ENCODE peak calls at places on chromosomes 12 and 14, in eight cellular contexts. One of them, this sample, is unnamed.
A peak's percentile ranks its signal among the peaks of the same experiment; 100 is the strongest.

GRCh38 chr12:48947727-48948126 is 9.6 kb downstream of the ARF3 start:
- DNase-seq in activated CD4-positive, alpha-beta T cell treated with anti-CD3 and anti-CD28 coated beads, Interleukin-2, amount 10 ng/mL, durations not matched to agents 24 days and 14 days: no peak
- DNase-seq in GM04503: no peak
- DNase-seq in ELF-1: peak; percentile 24
- DNase-seq in H54: no peak
- DNase-seq in AG08395: no peak
- DNase-seq in naive thymus-derived CD4-positive, alpha-beta T cell: no peak
- DNase-seq in tibial artery: no peak
- DNase-seq in this sample: no peak

GRCh38 chr12:56818629-56819028 is 55.5 kb downstream of the HSD17B6 start:
- DNase-seq in activated CD4-positive, alpha-beta T cell treated with anti-CD3 and anti-CD28 coated beads, Interleukin-2, amount 10 ng/mL, durations not matched to agents 24 days and 14 days: no peak
- DNase-seq in GM04503: no peak
- DNase-seq in ELF-1: no peak
- DNase-seq in H54: no peak
- DNase-seq in AG08395: no peak
- DNase-seq in naive thymus-derived CD4-positive, alpha-beta T cell: no peak
- DNase-seq in tibial artery: no peak
- DNase-seq in this sample: no peak

GRCh38 chr14:50014809-50015208 is 101.6 kb downstream of the VCPKMT start:
- DNase-seq in activated CD4-positive, alpha-beta T cell treated with anti-CD3 and anti-CD28 coated beads, Interleukin-2, amount 10 ng/mL, durations not matched to agents 24 days and 14 days: no peak
- DNase-seq in GM04503: no peak
- DNase-seq in ELF-1: no peak
- DNase-seq in H54: no peak
- DNase-seq in AG08395: no peak
- DNase-seq in naive thymus-derived CD4-positive, alpha-beta T cell: no peak
- DNase-seq in tibial artery: no peak
- DNase-seq in this sample: no peak

GRCh38 chr12:49943663-49943945 is 6.9 kb upstream of the AQP2 start:
- DNase-seq in activated CD4-positive, alpha-beta T cell treated with anti-CD3 and anti-CD28 coated beads, Interleukin-2, amount 10 ng/mL, durations not matched to agents 24 days and 14 days: no peak
- DNase-seq in GM04503: no peak
- DNase-seq in ELF-1: no peak
- DNase-seq in H54: no peak
- DNase-seq in AG08395: no peak
- DNase-seq in naive thymus-derived CD4-positive, alpha-beta T cell: no peak
- DNase-seq in tibial artery: no peak
- DNase-seq in this sample: no peak

GRCh38 chr12:131113562-131113961 is 159.9 kb downstream of the ADGRD1 start:
- DNase-seq in activated CD4-positive, alpha-beta T cell treated with anti-CD3 and anti-CD28 coated beads, Interleukin-2, amount 10 ng/mL, durations not matched to agents 24 days and 14 days: no peak
- DNase-seq in GM04503: no peak
- DNase-seq in ELF-1: no peak
- DNase-seq in H54: no peak
- DNase-seq in AG08395: no peak
- DNase-seq in naive thymus-derived CD4-positive, alpha-beta T cell: no peak
- DNase-seq in tibial artery: no peak
- DNase-seq in this sample: no peak

GRCh38 chr12:102430661-102431060 is 49.7 kb downstream of the IGF1 start:
- DNase-seq in activated CD4-positive, alpha-beta T cell treated with anti-CD3 and anti-CD28 coated beads, Interleukin-2, amount 10 ng/mL, durations not matched to agents 24 days and 14 days: no peak
- DNase-seq in GM04503: peak; percentile 56
- DNase-seq in ELF-1: no peak
- DNase-seq in H54: no peak
- DNase-seq in AG08395: peak; percentile 36
- DNase-seq in naive thymus-derived CD4-positive, alpha-beta T cell: no peak
- DNase-seq in tibial artery: no peak
- DNase-seq in this sample: no peak

GRCh38 chr14:81219821-81220487 is 805 bp downstream of the GTF2A1 start:
- DNase-seq in activated CD4-positive, alpha-beta T cell treated with anti-CD3 and anti-CD28 coated beads, Interleukin-2, amount 10 ng/mL, durations not matched to agents 24 days and 14 days: peak; percentile 83
- DNase-seq in GM04503: no peak
- DNase-seq in ELF-1: no peak
- DNase-seq in H54: no peak
- DNase-seq in AG08395: peak; percentile 24
- DNase-seq in naive thymus-derived CD4-positive, alpha-beta T cell: peak; percentile 69
- DNase-seq in tibial artery: peak; percentile 27
- DNase-seq in this sample: no peak

GRCh38 chr12:93813972-93814821 is 137.0 kb downstream of the CRADD start:
- DNase-seq in activated CD4-positive, alpha-beta T cell treated with anti-CD3 and anti-CD28 coated beads, Interleukin-2, amount 10 ng/mL, durations not matched to agents 24 days and 14 days: no peak
- DNase-seq in GM04503: no peak
- DNase-seq in ELF-1: no peak
- DNase-seq in H54: no peak
- DNase-seq in AG08395: peak; percentile 65
- DNase-seq in naive thymus-derived CD4-positive, alpha-beta T cell: no peak
- DNase-seq in tibial artery: peak; percentile 92
- DNase-seq in this sample: no peak

GRCh38 chr12:105107176-105107496 is 395 bp upstream of the WASHC4 start:
- DNase-seq in activated CD4-positive, alpha-beta T cell treated with anti-CD3 and anti-CD28 coated beads, Interleukin-2, amount 10 ng/mL, durations not matched to agents 24 days and 14 days: no peak
- DNase-seq in GM04503: no peak
- DNase-seq in ELF-1: no peak
- DNase-seq in H54: no peak
- DNase-seq in AG08395: peak; percentile 47
- DNase-seq in naive thymus-derived CD4-positive, alpha-beta T cell: no peak
- DNase-seq in tibial artery: no peak
- DNase-seq in this sample: peak; percentile 50

GRCh38 chr12:334114-334513 is 55.0 kb downstream of the KDM5A start:
- DNase-seq in activated CD4-positive, alpha-beta T cell treated with anti-CD3 and anti-CD28 coated beads, Interleukin-2, amount 10 ng/mL, durations not matched to agents 24 days and 14 days: no peak
- DNase-seq in GM04503: no peak
- DNase-seq in ELF-1: no peak
- DNase-seq in H54: no peak
- DNase-seq in AG08395: no peak
- DNase-seq in naive thymus-derived CD4-positive, alpha-beta T cell: no peak
- DNase-seq in tibial artery: no peak
- DNase-seq in this sample: no peak

GRCh38 chr14:68791078-68791983 is 1.5 kb downstream of the ZFP36L1 start:
- DNase-seq in activated CD4-positive, alpha-beta T cell treated with anti-CD3 and anti-CD28 coated beads, Interleukin-2, amount 10 ng/mL, durations not matched to agents 24 days and 14 days: peak; percentile 75
- DNase-seq in GM04503: no peak
- DNase-seq in ELF-1: peak; percentile 51
- DNase-seq in H54: no peak
- DNase-seq in AG08395: no peak
- DNase-seq in naive thymus-derived CD4-positive, alpha-beta T cell: peak; percentile 42
- DNase-seq in tibial artery: no peak
- DNase-seq in this sample: no peak

GRCh38 chr14:105162374-105162979 is 6.1 kb downstream of the JAG2 start:
- DNase-seq in activated CD4-positive, alpha-beta T cell treated with anti-CD3 and anti-CD28 coated beads, Interleukin-2, amount 10 ng/mL, durations not matched to agents 24 days and 14 days: no peak
- DNase-seq in GM04503: no peak
- DNase-seq in ELF-1: no peak
- DNase-seq in H54: no peak
- DNase-seq in AG08395: peak; percentile 42
- DNase-seq in naive thymus-derived CD4-positive, alpha-beta T cell: no peak
- DNase-seq in tibial artery: no peak
- DNase-seq in this sample: no peak

GRCh38 chr14:66104486-66104885 is 381.7 kb upstream of the CCDC196 start:
- DNase-seq in activated CD4-positive, alpha-beta T cell treated with anti-CD3 and anti-CD28 coated beads, Interleukin-2, amount 10 ng/mL, durations not matched to agents 24 days and 14 days: no peak
- DNase-seq in GM04503: no peak
- DNase-seq in ELF-1: peak; percentile 26
- DNase-seq in H54: no peak
- DNase-seq in AG08395: no peak
- DNase-seq in naive thymus-derived CD4-positive, alpha-beta T cell: no peak
- DNase-seq in tibial artery: no peak
- DNase-seq in this sample: no peak

GRCh38 chr12:52435659-52435999 is 1.5 kb upstream of the KRT75 start:
- DNase-seq in activated CD4-positive, alpha-beta T cell treated with anti-CD3 and anti-CD28 coated beads, Interleukin-2, amount 10 ng/mL, durations not matched to agents 24 days and 14 days: no peak
- DNase-seq in GM04503: no peak
- DNase-seq in ELF-1: no peak
- DNase-seq in H54: no peak
- DNase-seq in AG08395: no peak
- DNase-seq in naive thymus-derived CD4-positive, alpha-beta T cell: no peak
- DNase-seq in tibial artery: no peak
- DNase-seq in this sample: no peak

GRCh38 chr14:101018561-101019290 is 115.2 kb upstream of the RTL1 start:
- DNase-seq in activated CD4-positive, alpha-beta T cell treated with anti-CD3 and anti-CD28 coated beads, Interleukin-2, amount 10 ng/mL, durations not matched to agents 24 days and 14 days: no peak
- DNase-seq in GM04503: no peak
- DNase-seq in ELF-1: no peak
- DNase-seq in H54: no peak
- DNase-seq in AG08395: no peak
- DNase-seq in naive thymus-derived CD4-positive, alpha-beta T cell: no peak
- DNase-seq in tibial artery: no peak
- DNase-seq in this sample: no peak

GRCh38 chr14:61516957-61517356 is 178.4 kb upstream of the HIF1A start:
- DNase-seq in activated CD4-positive, alpha-beta T cell treated with anti-CD3 and anti-CD28 coated beads, Interleukin-2, amount 10 ng/mL, durations not matched to agents 24 days and 14 days: no peak
- DNase-seq in GM04503: no peak
- DNase-seq in ELF-1: no peak
- DNase-seq in H54: no peak
- DNase-seq in AG08395: peak; percentile 47
- DNase-seq in naive thymus-derived CD4-positive, alpha-beta T cell: no peak
- DNase-seq in tibial artery: no peak
- DNase-seq in this sample: no peak

GRCh38 chr12:68037616-68038255 is 48.5 kb downstream of the IFNG-AS1 start:
- DNase-seq in activated CD4-positive, alpha-beta T cell treated with anti-CD3 and anti-CD28 coated beads, Interleukin-2, amount 10 ng/mL, durations not matched to agents 24 days and 14 days: no peak
- DNase-seq in GM04503: no peak
- DNase-seq in ELF-1: no peak
- DNase-seq in H54: no peak
- DNase-seq in AG08395: no peak
- DNase-seq in naive thymus-derived CD4-positive, alpha-beta T cell: no peak
- DNase-seq in tibial artery: no peak
- DNase-seq in this sample: no peak

GRCh38 chr14:68814376-68815287 is 21.8 kb upstream of the ZFP36L1 start:
- DNase-seq in activated CD4-positive, alpha-beta T cell treated with anti-CD3 and anti-CD28 coated beads, Interleukin-2, amount 10 ng/mL, durations not matched to agents 24 days and 14 days: peak; percentile 86
- DNase-seq in GM04503: no peak
- DNase-seq in ELF-1: peak; percentile 92
- DNase-seq in H54: no peak
- DNase-seq in AG08395: peak; percentile 30
- DNase-seq in naive thymus-derived CD4-positive, alpha-beta T cell: peak; percentile 67
- DNase-seq in tibial artery: peak; percentile 50
- DNase-seq in this sample: no peak

GRCh38 chr12:91769736-91770135 is 375.9 kb downstream of the BTG1 start:
- DNase-seq in activated CD4-positive, alpha-beta T cell treated with anti-CD3 and anti-CD28 coated beads, Interleukin-2, amount 10 ng/mL, durations not matched to agents 24 days and 14 days: no peak
- DNase-seq in GM04503: no peak
- DNase-seq in ELF-1: peak; percentile 16
- DNase-seq in H54: no peak
- DNase-seq in AG08395: no peak
- DNase-seq in naive thymus-derived CD4-positive, alpha-beta T cell: no peak
- DNase-seq in tibial artery: no peak
- DNase-seq in this sample: no peak

GRCh38 chr14:74257078-74257987 is 18.1 kb downstream of the VSX2 start:
- DNase-seq in activated CD4-positive, alpha-beta T cell treated with anti-CD3 and anti-CD28 coated beads, Interleukin-2, amount 10 ng/mL, durations not matched to agents 24 days and 14 days: peak; percentile 88
- DNase-seq in GM04503: no peak
- DNase-seq in ELF-1: peak; percentile 65
- DNase-seq in H54: peak; percentile 43
- DNase-seq in AG08395: peak; percentile 77
- DNase-seq in naive thymus-derived CD4-positive, alpha-beta T cell: peak; percentile 31
- DNase-seq in tibial artery: no peak
- DNase-seq in this sample: no peak

GRCh38 chr12:79397609-79398008 is 293.2 kb downstream of the PAWR start:
- DNase-seq in activated CD4-positive, alpha-beta T cell treated with anti-CD3 and anti-CD28 coated beads, Interleukin-2, amount 10 ng/mL, durations not matched to agents 24 days and 14 days: no peak
- DNase-seq in GM04503: no peak
- DNase-seq in ELF-1: no peak
- DNase-seq in H54: no peak
- DNase-seq in AG08395: no peak
- DNase-seq in naive thymus-derived CD4-positive, alpha-beta T cell: no peak
- DNase-seq in tibial artery: no peak
- DNase-seq in this sample: no peak

GRCh38 chr12:20528208-20528607 is 159.9 kb downstream of the PDE3A start:
- DNase-seq in activated CD4-positive, alpha-beta T cell treated with anti-CD3 and anti-CD28 coated beads, Interleukin-2, amount 10 ng/mL, durations not matched to agents 24 days and 14 days: no peak
- DNase-seq in GM04503: no peak
- DNase-seq in ELF-1: no peak
- DNase-seq in H54: no peak
- DNase-seq in AG08395: no peak
- DNase-seq in naive thymus-derived CD4-positive, alpha-beta T cell: no peak
- DNase-seq in tibial artery: no peak
- DNase-seq in this sample: no peak

GRCh38 chr14:50362791-50363733 is 33.6 kb downstream of the CDKL1 start:
- DNase-seq in activated CD4-positive, alpha-beta T cell treated with anti-CD3 and anti-CD28 coated beads, Interleukin-2, amount 10 ng/mL, durations not matched to agents 24 days and 14 days: peak; percentile 80
- DNase-seq in GM04503: no peak
- DNase-seq in ELF-1: no peak
- DNase-seq in H54: no peak
- DNase-seq in AG08395: no peak
- DNase-seq in naive thymus-derived CD4-positive, alpha-beta T cell: no peak
- DNase-seq in tibial artery: no peak
- DNase-seq in this sample: no peak

This sample was measured in HS-5.